ENCODE peak calls at places on chromosome 7, in six cellular contexts. One of them, this sample, is unnamed.
A peak's percentile ranks its signal among the peaks of the same experiment; 100 is the strongest.

GRCh38 chr7:47435889-47436312 is 146.0 kb downstream of the TNS3 start:
- DNase-seq in mesendoderm: peak; percentile 88
- DNase-seq in GM12865: peak; percentile 61
- DNase-seq in CD4-positive, alpha-beta memory T cell: no peak
- DNase-seq in thoracic aorta: no peak
- DNase-seq in choroid plexus epithelial cell: peak; percentile 93
- DNase-seq in this sample: peak; percentile 58

GRCh38 chr7:140036224-140036651 is 26.5 kb downstream of the PARP12 start:
- DNase-seq in GM12865: peak; percentile 24
- DNase-seq in CD4-positive, alpha-beta memory T cell: no peak
- DNase-seq in choroid plexus epithelial cell: no peak
- DNase-seq in mesendoderm: no peak
- DNase-seq in thoracic aorta: no peak
- DNase-seq in this sample: no peak

GRCh38 chr7:35697414-35698175 is 2.7 kb upstream of the HERPUD2 start:
- DNase-seq in choroid plexus epithelial cell: peak; percentile 74
- DNase-seq in GM12865: no peak
- DNase-seq in CD4-positive, alpha-beta memory T cell: no peak
- DNase-seq in thoracic aorta: no peak
- DNase-seq in mesendoderm: peak; percentile 71
- DNase-seq in this sample: peak; percentile 18

GRCh38 chr7:15464762-15465144 is 97.1 kb downstream of the AGMO start:
- DNase-seq in CD4-positive, alpha-beta memory T cell: no peak
- DNase-seq in mesendoderm: no peak
- DNase-seq in choroid plexus epithelial cell: no peak
- DNase-seq in thoracic aorta: no peak
- DNase-seq in GM12865: no peak
- DNase-seq in this sample: no peak

GRCh38 chr7:88681682-88682081 is 77.8 kb upstream of the ZNF804B start:
- DNase-seq in choroid plexus epithelial cell: no peak
- DNase-seq in mesendoderm: no peak
- DNase-seq in GM12865: no peak
- DNase-seq in CD4-positive, alpha-beta memory T cell: no peak
- DNase-seq in thoracic aorta: no peak
- DNase-seq in this sample: no peak

GRCh38 chr7:107951172-107951787 is 51.7 kb downstream of the LAMB1 start:
- DNase-seq in GM12865: no peak
- DNase-seq in thoracic aorta: no peak
- DNase-seq in mesendoderm: no peak
- DNase-seq in CD4-positive, alpha-beta memory T cell: no peak
- DNase-seq in choroid plexus epithelial cell: no peak
- DNase-seq in this sample: no peak

GRCh38 chr7:155986497-155987160 is 174.4 kb upstream of the SHH start:
- DNase-seq in mesendoderm: no peak
- DNase-seq in thoracic aorta: no peak
- DNase-seq in choroid plexus epithelial cell: no peak
- DNase-seq in GM12865: no peak
- DNase-seq in CD4-positive, alpha-beta memory T cell: no peak
- DNase-seq in this sample: no peak

GRCh38 chr7:51376420-51377092 is 59.9 kb upstream of the COBL start:
- DNase-seq in choroid plexus epithelial cell: no peak
- DNase-seq in GM12865: no peak
- DNase-seq in mesendoderm: no peak
- DNase-seq in thoracic aorta: no peak
- DNase-seq in CD4-positive, alpha-beta memory T cell: no peak
- DNase-seq in this sample: peak; percentile 43

GRCh38 chr7:37510043-37510634 is 61.5 kb upstream of the ELMO1 start:
- DNase-seq in mesendoderm: peak; percentile 26
- DNase-seq in thoracic aorta: no peak
- DNase-seq in GM12865: peak; percentile 42
- DNase-seq in choroid plexus epithelial cell: peak; percentile 13
- DNase-seq in CD4-positive, alpha-beta memory T cell: peak; percentile 17
- DNase-seq in this sample: no peak

GRCh38 chr7:297611-298374 is 7.8 kb downstream of the FOXL3 start:
- DNase-seq in thoracic aorta: no peak
- DNase-seq in choroid plexus epithelial cell: no peak
- DNase-seq in GM12865: no peak
- DNase-seq in CD4-positive, alpha-beta memory T cell: no peak
- DNase-seq in mesendoderm: no peak
- DNase-seq in this sample: no peak

GRCh38 chr7:130423636-130424035 is 17.2 kb downstream of the CEP41 start:
- DNase-seq in CD4-positive, alpha-beta memory T cell: no peak
- DNase-seq in GM12865: no peak
- DNase-seq in mesendoderm: no peak
- DNase-seq in choroid plexus epithelial cell: no peak
- DNase-seq in thoracic aorta: no peak
- DNase-seq in this sample: no peak

GRCh38 chr7:140541513-140542192 is 62.3 kb upstream of the MKRN1 start:
- DNase-seq in thoracic aorta: no peak
- DNase-seq in choroid plexus epithelial cell: peak; percentile 90
- DNase-seq in CD4-positive, alpha-beta memory T cell: no peak
- DNase-seq in mesendoderm: peak; percentile 98
- DNase-seq in GM12865: no peak
- DNase-seq in this sample: peak; percentile 73

GRCh38 chr7:157430721-157431120 is 93.9 kb downstream of the DNAJB6 start:
- DNase-seq in GM12865: no peak
- DNase-seq in mesendoderm: no peak
- DNase-seq in CD4-positive, alpha-beta memory T cell: no peak
- DNase-seq in choroid plexus epithelial cell: no peak
- DNase-seq in thoracic aorta: no peak
- DNase-seq in this sample: no peak

GRCh38 chr7:130560972-130561371 is 69.1 kb downstream of the MEST start:
- DNase-seq in choroid plexus epithelial cell: peak; percentile 71
- DNase-seq in mesendoderm: peak; percentile 54
- DNase-seq in GM12865: peak; percentile 78
- DNase-seq in CD4-positive, alpha-beta memory T cell: no peak
- DNase-seq in thoracic aorta: no peak
- DNase-seq in this sample: no peak

GRCh38 chr7:136189506-136189998 is 212.4 kb upstream of the MTPN start:
- DNase-seq in thoracic aorta: no peak
- DNase-seq in GM12865: no peak
- DNase-seq in choroid plexus epithelial cell: no peak
- DNase-seq in CD4-positive, alpha-beta memory T cell: no peak
- DNase-seq in mesendoderm: no peak
- DNase-seq in this sample: no peak

GRCh38 chr7:152859781-152860191 is 100.2 kb downstream of the ACTR3B start:
- DNase-seq in CD4-positive, alpha-beta memory T cell: no peak
- DNase-seq in thoracic aorta: no peak
- DNase-seq in choroid plexus epithelial cell: peak; percentile 17
- DNase-seq in mesendoderm: peak; percentile 78
- DNase-seq in GM12865: peak; percentile 20
- DNase-seq in this sample: no peak

GRCh38 chr7:37495574-37496184 is 47.0 kb upstream of the ELMO1 start:
- DNase-seq in CD4-positive, alpha-beta memory T cell: peak; percentile 25
- DNase-seq in thoracic aorta: no peak
- DNase-seq in choroid plexus epithelial cell: peak; percentile 52
- DNase-seq in mesendoderm: peak; percentile 52
- DNase-seq in GM12865: peak; percentile 37
- DNase-seq in this sample: no peak

GRCh38 chr7:48182736-48183369 is 11.6 kb downstream of the ABCA13 start:
- DNase-seq in GM12865: no peak
- DNase-seq in thoracic aorta: no peak
- DNase-seq in choroid plexus epithelial cell: peak; percentile 78
- DNase-seq in CD4-positive, alpha-beta memory T cell: no peak
- DNase-seq in mesendoderm: no peak
- DNase-seq in this sample: no peak

GRCh38 chr7:157150825-157151412 is 12.2 kb downstream of the UBE3C start:
- DNase-seq in mesendoderm: peak; percentile 77
- DNase-seq in CD4-positive, alpha-beta memory T cell: no peak
- DNase-seq in choroid plexus epithelial cell: peak; percentile 65
- DNase-seq in thoracic aorta: no peak
- DNase-seq in GM12865: no peak
- DNase-seq in this sample: no peak

GRCh38 chr7:74573499-74573898 is 84.0 kb upstream of the GTF2I start:
- DNase-seq in mesendoderm: no peak
- DNase-seq in CD4-positive, alpha-beta memory T cell: no peak
- DNase-seq in GM12865: no peak
- DNase-seq in thoracic aorta: no peak
- DNase-seq in choroid plexus epithelial cell: no peak
- DNase-seq in this sample: no peak

GRCh38 chr7:30321089-30321991 is 36.9 kb downstream of the ZNRF2 start:
- DNase-seq in GM12865: peak; percentile 44
- DNase-seq in choroid plexus epithelial cell: no peak
- DNase-seq in CD4-positive, alpha-beta memory T cell: peak; percentile 30
- DNase-seq in mesendoderm: peak; percentile 22
- DNase-seq in thoracic aorta: no peak
- DNase-seq in this sample: no peak
- H3K4me3 ChIP-seq in GM12865: peak overlapping the region; percentile 55
- H3K4me3 ChIP-seq in choroid plexus epithelial cell: no peak overlapping the region
- H3K4me3 ChIP-seq in CD4-positive, alpha-beta memory T cell: peak overlapping the region; percentile 39
- H3K4me3 ChIP-seq in mesendoderm: no peak overlapping the region
- H3K4me3 ChIP-seq in thoracic aorta: peak overlapping the region; percentile 53
- H3K4me3 ChIP-seq in this sample: peak overlapping the region; percentile 26

DNA sequence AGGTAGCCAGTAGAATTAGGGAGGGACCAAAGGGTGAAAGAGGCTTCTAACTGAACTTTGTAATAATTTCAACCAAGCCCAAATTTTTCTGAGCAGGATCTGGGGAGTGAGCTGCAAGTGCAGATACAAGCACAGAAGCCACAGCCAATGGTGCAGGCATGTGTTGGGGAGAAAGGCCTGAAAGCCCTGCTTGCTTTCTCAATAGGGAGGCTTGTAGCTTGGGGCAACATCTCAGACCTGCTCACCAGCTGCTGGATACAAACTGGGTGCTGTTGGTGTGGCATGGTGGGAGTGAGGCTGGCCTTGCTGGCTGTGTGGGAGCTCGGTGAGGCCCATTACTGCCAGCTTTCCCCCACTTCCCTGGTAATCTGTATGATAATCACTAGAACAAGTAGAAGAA is 688.5 kb upstream of the SEMA3D start:
- DNase-seq in CD4-positive, alpha-beta memory T cell: no peak
- DNase-seq in GM12865: no peak
- DNase-seq in choroid plexus epithelial cell: no peak
- DNase-seq in mesendoderm: no peak
- DNase-seq in thoracic aorta: no peak
- DNase-seq in this sample: no peak
- H3K4me3 ChIP-seq in CD4-positive, alpha-beta memory T cell: no peak overlapping the region
- H3K4me3 ChIP-seq in GM12865: no peak overlapping the region
- H3K4me3 ChIP-seq in choroid plexus epithelial cell: no peak overlapping the region
- H3K4me3 ChIP-seq in mesendoderm: no peak overlapping the region
- H3K4me3 ChIP-seq in thoracic aorta: no peak overlapping the region
- H3K4me3 ChIP-seq in this sample: no peak overlapping the region

GRCh38 chr7:27147211-27148030 is at the start of gene HOXA6:
- DNase-seq in CD4-positive, alpha-beta memory T cell: no peak
- DNase-seq in thoracic aorta: no peak
- DNase-seq in mesendoderm: no peak
- DNase-seq in GM12865: no peak
- DNase-seq in choroid plexus epithelial cell: no peak
- DNase-seq in this sample: no peak

GRCh38 chr7:27145884-27146401 is 1.6 kb downstream of the HOXA6 start:
- DNase-seq in mesendoderm: no peak
- DNase-seq in choroid plexus epithelial cell: no peak
- DNase-seq in CD4-positive, alpha-beta memory T cell: no peak
- DNase-seq in GM12865: no peak
- DNase-seq in thoracic aorta: no peak
- DNase-seq in this sample: no peak

GRCh38 chr7:27148031-27148775 is 629 bp upstream of the HOXA6 start:
- DNase-seq in thoracic aorta: no peak
- DNase-seq in choroid plexus epithelial cell: no peak
- DNase-seq in CD4-positive, alpha-beta memory T cell: no peak
- DNase-seq in GM12865: no peak
- DNase-seq in mesendoderm: no peak
- DNase-seq in this sample: no peak

GRCh38 chr7:27145167-27145883 is 1.8 kb upstream of the HOXA5 start:
- DNase-seq in GM12865: no peak
- DNase-seq in thoracic aorta: no peak
- DNase-seq in mesendoderm: no peak
- DNase-seq in CD4-positive, alpha-beta memory T cell: no peak
- DNase-seq in choroid plexus epithelial cell: no peak
- DNase-seq in this sample: no peak

GRCh38 chr7:27146491-27147210 is 923 bp downstream of the HOXA6 start:
- DNase-seq in mesendoderm: no peak
- DNase-seq in choroid plexus epithelial cell: no peak
- DNase-seq in CD4-positive, alpha-beta memory T cell: no peak
- DNase-seq in GM12865: no peak
- DNase-seq in thoracic aorta: no peak
- DNase-seq in this sample: no peak
- H3K4me3 ChIP-seq in mesendoderm: no peak overlapping the region
- H3K4me3 ChIP-seq in choroid plexus epithelial cell: no peak overlapping the region
- H3K4me3 ChIP-seq in CD4-positive, alpha-beta memory T cell: no peak overlapping the region
- H3K4me3 ChIP-seq in GM12865: no peak overlapping the region
- H3K4me3 ChIP-seq in thoracic aorta: peak overlapping the region; percentile 71
- H3K4me3 ChIP-seq in this sample: no peak overlapping the region

GRCh38 chr7:43112941-43113621 is 634 bp downstream of the HECW1 start:
- DNase-seq in choroid plexus epithelial cell: peak; percentile 62
- DNase-seq in mesendoderm: peak; percentile 90
- DNase-seq in CD4-positive, alpha-beta memory T cell: no peak
- DNase-seq in GM12865: no peak
- DNase-seq in thoracic aorta: no peak
- DNase-seq in this sample: peak; percentile 53
- H3K4me3 ChIP-seq in choroid plexus epithelial cell: peak overlapping the region; percentile 45
- H3K4me3 ChIP-seq in mesendoderm: peak overlapping the region; percentile 39
- H3K4me3 ChIP-seq in CD4-positive, alpha-beta memory T cell: no peak overlapping the region
- H3K4me3 ChIP-seq in GM12865: peak overlapping the region; percentile 51
- H3K4me3 ChIP-seq in thoracic aorta: peak overlapping the region; percentile 60
- H3K4me3 ChIP-seq in this sample: peak overlapping the region; percentile 41

DNA sequence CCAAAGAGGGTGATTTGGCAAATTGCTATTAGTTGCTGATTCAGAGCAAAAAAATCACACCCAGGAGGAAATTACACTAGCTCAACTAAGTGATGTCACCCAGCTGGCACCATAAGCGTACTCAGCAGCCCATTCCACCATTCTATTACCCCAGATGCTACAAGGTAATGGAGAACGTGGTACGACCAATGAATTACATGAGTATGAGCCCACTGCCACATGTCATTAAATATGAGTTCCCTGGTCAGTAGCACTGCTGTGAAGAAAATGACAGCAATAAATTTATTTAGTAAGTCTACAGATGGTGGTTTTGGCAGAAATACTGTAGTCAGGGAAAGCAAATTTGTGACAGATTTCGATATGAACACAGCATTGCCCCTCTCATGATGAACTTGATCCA is 154.1 kb downstream of the VWC2 start:
- DNase-seq in GM12865: no peak
- DNase-seq in mesendoderm: no peak
- DNase-seq in thoracic aorta: no peak
- DNase-seq in choroid plexus epithelial cell: no peak
- DNase-seq in CD4-positive, alpha-beta memory T cell: no peak
- DNase-seq in this sample: no peak
- H3K4me3 ChIP-seq in GM12865: no peak overlapping the region
- H3K4me3 ChIP-seq in mesendoderm: no peak overlapping the region
- H3K4me3 ChIP-seq in thoracic aorta: no peak overlapping the region
- H3K4me3 ChIP-seq in choroid plexus epithelial cell: no peak overlapping the region
- H3K4me3 ChIP-seq in CD4-positive, alpha-beta memory T cell: no peak overlapping the region
- H3K4me3 ChIP-seq in this sample: no peak overlapping the region

GRCh38 chr7:117036836-117037235 is 83.5 kb downstream of the ST7 start:
- DNase-seq in thoracic aorta: no peak
- DNase-seq in mesendoderm: no peak
- DNase-seq in choroid plexus epithelial cell: no peak
- DNase-seq in CD4-positive, alpha-beta memory T cell: no peak
- DNase-seq in GM12865: no peak
- DNase-seq in this sample: no peak

GRCh38 chr7:117036034-117036669 is 82.9 kb downstream of the ST7 start:
- DNase-seq in CD4-positive, alpha-beta memory T cell: no peak
- DNase-seq in thoracic aorta: no peak
- DNase-seq in choroid plexus epithelial cell: no peak
- DNase-seq in GM12865: no peak
- DNase-seq in mesendoderm: no peak
- DNase-seq in this sample: no peak

GRCh38 chr7:117034851-117035462 is 81.7 kb downstream of the ST7 start:
- DNase-seq in thoracic aorta: no peak
- DNase-seq in CD4-positive, alpha-beta memory T cell: no peak
- DNase-seq in choroid plexus epithelial cell: peak; percentile 66
- DNase-seq in mesendoderm: no peak
- DNase-seq in GM12865: no peak
- DNase-seq in this sample: no peak

GRCh38 chr7:117032810-117033209 is 79.5 kb downstream of the ST7 start:
- DNase-seq in choroid plexus epithelial cell: no peak
- DNase-seq in CD4-positive, alpha-beta memory T cell: no peak
- DNase-seq in GM12865: no peak
- DNase-seq in thoracic aorta: no peak
- DNase-seq in mesendoderm: no peak
- DNase-seq in this sample: no peak

GRCh38 chr7:117035463-117035862 is 82.2 kb downstream of the ST7 start:
- DNase-seq in CD4-positive, alpha-beta memory T cell: no peak
- DNase-seq in mesendoderm: no peak
- DNase-seq in choroid plexus epithelial cell: no peak
- DNase-seq in thoracic aorta: no peak
- DNase-seq in GM12865: no peak
- DNase-seq in this sample: no peak
- H3K4me3 ChIP-seq in CD4-positive, alpha-beta memory T cell: no peak overlapping the region
- H3K4me3 ChIP-seq in mesendoderm: no peak overlapping the region
- H3K4me3 ChIP-seq in choroid plexus epithelial cell: no peak overlapping the region
- H3K4me3 ChIP-seq in thoracic aorta: no peak overlapping the region
- H3K4me3 ChIP-seq in GM12865: no peak overlapping the region
- H3K4me3 ChIP-seq in this sample: no peak overlapping the region